ENCODE peak calls at places on chromosomes 3 and 15, in eight cellular contexts. Q, L, K, S, M, I, U and F are unnamed samples.

GRCh38 chr3:56812749-56813655 is 11.3 kb upstream of the ARHGEF3 start:
- DNase-seq in S (no peak), U (no peak), I (no peak), L (no peak), Q (no peak), K (peak), M (no peak), F (no peak)

GRCh38 chr3:57559526-57559925 is 3.5 kb downstream of the PDE12 start:
- DNase-seq in Q (no peak), U (no peak), S (no peak), K (no peak), I (no peak), L (no peak), M (no peak), F (no peak)

GRCh38 chr15:61517335-61517734 is 288.2 kb upstream of the RORA start:
- DNase-seq in L (no peak), U (no peak), M (no peak), Q (no peak), I (no peak), K (no peak), S (no peak), F (no peak)

GRCh38 chr3:127391436-127392145 is 103.7 kb upstream of the PRR20G start:
- DNase-seq in M (no peak), Q (no peak), U (no peak), S (no peak), L (no peak), K (no peak), I (no peak), F (no peak)

GRCh38 chr3:61568127-61568526 is 6.8 kb downstream of the PTPRG start:
- DNase-seq in U (no peak), Q (no peak), K (no peak), S (no peak), M (no peak), L (no peak), I (no peak), F (no peak)

GRCh38 chr3:183635431-183636220 is at the start of gene KLHL24:
- DNase-seq in U (peak), K (peak), L (peak), Q (peak), S (peak), M (peak), I (peak), F (peak)

GRCh38 chr3:121942116-121942786 is 48.0 kb downstream of the SLC15A2 start:
- DNase-seq in L (no peak), K (peak), M (peak), I (peak), S (no peak), Q (no peak), U (no peak), F (peak)

GRCh38 chr3:33884204-33884561 is 85.8 kb downstream of the PDCD6IP start:
- DNase-seq in S (no peak), U (no peak), I (no peak), L (no peak), M (no peak), K (no peak), Q (no peak), F (no peak)

GRCh38 chr3:47469616-47470015 is 6.1 kb downstream of the SCAP start:
- DNase-seq in I (no peak), M (no peak), L (no peak), U (no peak), K (no peak), Q (no peak), S (no peak), F (no peak)

GRCh38 chr3:193831495-193832455 is 238.8 kb downstream of the OPA1 start:
- DNase-seq in M (no peak), Q (no peak), U (no peak), S (no peak), I (peak), L (peak), K (peak), F (no peak)

GRCh38 chr15:64459382-64459781 is 996 bp upstream of the ZNF609 start:
- DNase-seq in S (no peak), U (no peak), K (no peak), L (no peak), I (no peak), Q (no peak), M (no peak), F (no peak)

GRCh38 chr3:106215047-106215446 is 346.2 kb upstream of the CBLB start:
- DNase-seq in M (no peak), K (no peak), S (no peak), L (no peak), U (no peak), I (no peak), Q (no peak), F (no peak)

GRCh38 chr3:94360982-94361381 is 298.1 kb downstream of the NSUN3 start:
- DNase-seq in M (no peak), I (peak), U (no peak), L (no peak), Q (no peak), S (no peak), K (peak), F (no peak)

GRCh38 chr3:58766587-58767282 is 100.2 kb upstream of the FAM3D start:
- DNase-seq in U (no peak), Q (no peak), L (no peak), K (no peak), S (no peak), I (no peak), M (no peak), F (no peak)

GRCh38 chr3:188133646-188134045 is 20.3 kb upstream of the LPP start:
- DNase-seq in M (no peak), K (no peak), S (no peak), U (no peak), I (no peak), Q (no peak), L (no peak), F (no peak)

GRCh38 chr3:21310176-21310575 is 440.8 kb downstream of the ZNF385D start:
- DNase-seq in S (no peak), L (no peak), K (no peak), M (no peak), Q (no peak), I (no peak), U (no peak), F (no peak)

GRCh38 chr3:138112362-138112761 is 3.0 kb downstream of the DZIP1L start:
- DNase-seq in M (no peak), Q (no peak), I (no peak), K (no peak), L (no peak), S (no peak), U (no peak), F (no peak)

GRCh38 chr3:60854762-60855161 is 396.5 kb downstream of the FHIT start:
- DNase-seq in I (no peak), U (no peak), L (no peak), K (no peak), M (no peak), S (no peak), Q (no peak), F (no peak)

GRCh38 chr15:80260566-80260965 is 8.6 kb upstream of the CTXND1 start:
- DNase-seq in U (no peak), Q (no peak), L (no peak), K (no peak), I (no peak), M (no peak), S (no peak), F (no peak)

GRCh38 chr15:83673385-83673784 is 19.5 kb downstream of the ADAMTSL3 start:
- DNase-seq in M (no peak), S (no peak), K (no peak), Q (no peak), L (no peak), I (no peak), U (no peak), F (no peak)

GRCh38 chr3:49790626-49791411 is 4.5 kb upstream of the IP6K1 start:
- DNase-seq in I (no peak), S (no peak), M (no peak), L (no peak), Q (no peak), K (no peak), U (no peak), F (no peak)

GRCh38 chr15:70061086-70061370 is 36.7 kb downstream of the TLE3 start:
- DNase-seq in S (no peak), I (no peak), U (no peak), Q (no peak), K (no peak), M (no peak), L (no peak), F (no peak)

GRCh38 chr3:42843730-42844713 is 31.7 kb downstream of the CYP8B1 start:
- DNase-seq in M (no peak), K (no peak), U (no peak), Q (no peak), S (no peak), I (no peak), L (no peak), F (no peak)

GRCh38 chr3:105274958-105275357 is 91.8 kb upstream of the ALCAM start:
- DNase-seq in M (no peak), I (no peak), U (no peak), K (peak), Q (no peak), S (no peak), L (no peak), F (no peak)

GRCh38 chr15:32659340-32659831 is 17.9 kb downstream of the SCG5 start:
- DNase-seq in U (no peak), Q (no peak), L (no peak), K (peak), M (peak), I (peak), S (no peak), F (no peak)

GRCh38 chr3:112459750-112460149 is 39.5 kb downstream of the BTLA start:
- DNase-seq in L (no peak), K (no peak), M (no peak), I (no peak), S (no peak), U (no peak), Q (no peak), F (no peak)

GRCh38 chr15:76339302-76340197 is 3.0 kb downstream of the ISL2 start:
- DNase-seq in Q (no peak), I (peak), L (peak), U (no peak), S (no peak), K (no peak), M (no peak), F (no peak)

GRCh38 chr15:33644319-33644718 is 324.0 kb upstream of the CHRM5 start:
- DNase-seq in Q (no peak), S (no peak), M (no peak), U (no peak), K (no peak), L (no peak), I (no peak), F (no peak)

GRCh38 chr15:77591960-77592613 is 40.6 kb downstream of the LINGO1 start:
- DNase-seq in S (no peak), M (no peak), L (no peak), I (no peak), Q (no peak), K (no peak), U (no peak), F (no peak)

GRCh38 chr15:79896131-79896633 is 632 bp downstream of the MTHFS start:
- DNase-seq in S (no peak), I (no peak), K (no peak), L (no peak), M (no peak), Q (no peak), U (no peak), F (no peak)

GRCh38 chr3:13229291-13229949 is 156.2 kb upstream of the IQSEC1 start:
- DNase-seq in K (peak), L (no peak), S (no peak), U (no peak), Q (no peak), I (no peak), M (peak), F (no peak)

GRCh38 chr3:180048108-180048507 is 11.4 kb upstream of the PEX5L start:
- DNase-seq in Q (no peak), S (no peak), M (no peak), I (no peak), L (no peak), K (no peak), U (no peak), F (no peak)

GRCh38 chr3:79236488-79236887 is 531.3 kb downstream of the ROBO1 start:
- DNase-seq in Q (no peak), K (no peak), L (no peak), M (no peak), S (no peak), U (no peak), I (no peak), F (no peak)

GRCh38 chr3:156602424-156602823 is 47.5 kb upstream of the SSR3 start:
- DNase-seq in Q (no peak), U (no peak), M (no peak), I (no peak), S (no peak), K (no peak), L (no peak), F (no peak)

GRCh38 chr3:98890181-98890882 is 11.2 kb downstream of the DCBLD2 start:
- DNase-seq in L (no peak), I (no peak), S (no peak), K (no peak), Q (no peak), M (no peak), U (no peak), F (no peak)

GRCh38 chr3:42709621-42710020 is 7.0 kb upstream of the HHATL start:
- DNase-seq in Q (no peak), K (no peak), M (no peak), S (no peak), U (no peak), L (no peak), I (no peak), F (no peak)